ENCODE peak calls at places on chromosome 15, in six cellular contexts. W is tibial artery, L is transverse colon, O is RCC 7860, S is COR-L47, C is amniotic epithelial cell. K is an unnamed sample.

GRCh38 chr15:53251998-53252397 is 461.9 kb upstream of the ONECUT1 start:
- DNase-seq in C (no peak), W (no peak), S (peak), L (no peak), O (no peak), K (no peak)

GRCh38 chr15:75673426-75674247 is 25.9 kb downstream of the SNX33 start:
- DNase-seq in S (no peak), W (peak), L (peak), C (peak), O (no peak), K (peak)

GRCh38 chr15:90213818-90214204 is 12.7 kb downstream of the SEMA4B start:
- DNase-seq in L (no peak), S (no peak), C (no peak), W (no peak), O (no peak), K (no peak)

GRCh38 chr15:100734606-100735005 is 132.2 kb downstream of the ASB7 start:
- DNase-seq in S (no peak), W (no peak), L (no peak), O (no peak), C (no peak), K (no peak)

GRCh38 chr15:69845159-69845558 is 252.6 kb downstream of the TLE3 start:
- DNase-seq in C (no peak), O (no peak), W (no peak), S (no peak), L (no peak), K (no peak)

GRCh38 chr15:98347001-98347400 is 301.3 kb upstream of the IGF1R start:
- DNase-seq in S (no peak), W (no peak), L (no peak), O (no peak), C (no peak), K (no peak)

GRCh38 chr15:70533931-70534742 is 229.2 kb downstream of the UACA start:
- DNase-seq in L (no peak), O (no peak), C (peak), W (no peak), S (no peak), K (no peak)

GRCh38 chr15:55694652-55695150 is 48.3 kb downstream of the PRTG start:
- DNase-seq in W (no peak), L (no peak), O (no peak), S (no peak), C (peak), K (no peak)

GRCh38 chr15:55992769-55993110 is 672 bp downstream of the NEDD4 start:
- DNase-seq in S (no peak), C (peak), W (no peak), O (no peak), L (no peak), K (no peak)

GRCh38 chr15:79769933-79770332 is 126.9 kb downstream of the MTHFS start:
- DNase-seq in C (no peak), S (no peak), L (no peak), W (no peak), O (no peak), K (no peak)

GRCh38 chr15:88132499-88132898 is 124.0 kb downstream of the NTRK3 start:
- DNase-seq in L (no peak), O (no peak), C (no peak), S (no peak), W (no peak), K (no peak)

GRCh38 chr15:83571820-83572707 is 81.9 kb upstream of the ADAMTSL3 start:
- DNase-seq in S (no peak), C (peak), L (no peak), O (no peak), W (no peak), K (peak)

GRCh38 chr15:38130739-38131498 is 121.7 kb upstream of the SPRED1 start:
- DNase-seq in S (no peak), L (peak), O (peak), C (peak), W (peak), K (peak)

GRCh38 chr15:50227076-50227475 is 38.5 kb downstream of the HDC start:
- DNase-seq in C (peak), W (no peak), O (peak), L (no peak), S (no peak), K (peak)

GRCh38 chr15:68032672-68033071 is 21.4 kb upstream of the PIAS1 start:
- DNase-seq in S (no peak), C (no peak), O (no peak), L (no peak), W (no peak), K (no peak)

GRCh38 chr15:43441316-43441715 is 51.6 kb downstream of the TP53BP1 start:
- DNase-seq in S (no peak), L (no peak), O (peak), W (no peak), C (peak), K (peak)

GRCh38 chr15:63474810-63475316 is 29.5 kb upstream of the USP3 start:
- DNase-seq in O (peak), W (no peak), L (peak), C (no peak), S (no peak), K (no peak)

GRCh38 chr15:39332846-39333245 is 248.0 kb upstream of the THBS1 start:
- DNase-seq in C (no peak), W (no peak), O (no peak), S (no peak), L (no peak), K (no peak)

K was measured in fibroblast of pulmonary artery.